ENCODE peak calls at places on chromosomes 16 and 17, in ten cellular contexts. Q is heart right ventricle, H is pancreas, F is WERI-Rb-1, G is tibial artery, M is neural progenitor cell, X is lung, P is astrocyte of the spinal cord, B is fibroblast of pulmonary artery, C is hepatocyte. Y is an unnamed sample.

GRCh38 chr16:87436225-87437172 is 44.4 kb downstream of the MAP1LC3B start:
- DNase-seq in B (peak), F (no peak), G (no peak), P (peak), X (no peak), H (no peak), C (no peak), Q (no peak), M (no peak), Y (peak)

GRCh38 chr16:27431773-27432599 is 30.0 kb downstream of the IL21R start:
- DNase-seq in F (no peak), P (no peak), H (no peak), B (no peak), G (peak), C (no peak), M (no peak), X (peak), Q (no peak), Y (peak)

GRCh38 chr17:3750926-3751325 is 27.2 kb downstream of the HASPIN start:
- DNase-seq in B (no peak), G (no peak), H (no peak), C (no peak), X (no peak), M (no peak), Q (no peak), F (no peak), P (no peak), Y (no peak)

GRCh38 chr16:89958068-89958467 is 9.5 kb downstream of the DEF8 start:
- DNase-seq in B (peak), H (no peak), C (no peak), P (peak), F (peak), G (no peak), M (peak), Q (peak), X (peak), Y (peak)

GRCh38 chr17:28225872-28226271 is 93.1 kb upstream of the TMEM97 start:
- DNase-seq in M (no peak), Q (no peak), B (no peak), H (no peak), P (no peak), X (no peak), G (peak), C (no peak), F (no peak), Y (no peak)

GRCh38 chr17:61183793-61184192 is 215.8 kb upstream of the TBX2 start:
- DNase-seq in H (no peak), X (no peak), G (no peak), B (no peak), P (no peak), M (no peak), Q (no peak), C (no peak), F (no peak), Y (no peak)

GRCh38 chr16:1057252-1057932 is 15.2 kb upstream of the SSTR5 start:
- DNase-seq in X (no peak), M (peak), F (peak), B (peak), C (peak), H (peak), Q (peak), P (no peak), G (no peak), Y (peak)

GRCh38 chr16:81366316-81366932 is 51.7 kb downstream of the GAN start:
- DNase-seq in H (no peak), Q (no peak), M (peak), B (peak), X (no peak), P (peak), F (no peak), C (peak), G (no peak), Y (peak)

GRCh38 chr16:84088695-84089395 is 27.9 kb downstream of the MBTPS1 start:
- DNase-seq in H (no peak), F (peak), G (no peak), M (no peak), Q (peak), P (no peak), B (no peak), X (no peak), C (no peak), Y (no peak)

GRCh38 chr16:28880589-28880915 is 2.3 kb downstream of the ATP2A1 start:
- DNase-seq in M (no peak), C (no peak), B (no peak), P (no peak), X (no peak), H (no peak), G (no peak), Q (no peak), F (no peak), Y (no peak)

GRCh38 chr17:56499799-56500388 is 93.6 kb upstream of the NOG start:
- DNase-seq in C (peak), M (peak), Q (no peak), G (no peak), B (peak), F (peak), X (no peak), P (peak), H (no peak), Y (peak)

GRCh38 chr17:83081561-83082201 is 2.3 kb downstream of the METRNL start:
- DNase-seq in G (peak), Q (no peak), H (no peak), C (peak), X (no peak), B (no peak), F (no peak), P (peak), M (no peak), Y (no peak)

GRCh38 chr17:39152134-39152884 is 872 bp upstream of the PLXDC1 start:
- DNase-seq in X (no peak), P (no peak), Q (peak), M (peak), G (no peak), C (peak), F (peak), B (no peak), H (no peak), Y (no peak)

GRCh38 chr17:61474235-61474927 is 22.2 kb downstream of the TBX4 start:
- DNase-seq in F (no peak), Q (no peak), M (no peak), B (no peak), H (no peak), G (peak), P (no peak), X (no peak), C (no peak), Y (no peak)

DNA sequence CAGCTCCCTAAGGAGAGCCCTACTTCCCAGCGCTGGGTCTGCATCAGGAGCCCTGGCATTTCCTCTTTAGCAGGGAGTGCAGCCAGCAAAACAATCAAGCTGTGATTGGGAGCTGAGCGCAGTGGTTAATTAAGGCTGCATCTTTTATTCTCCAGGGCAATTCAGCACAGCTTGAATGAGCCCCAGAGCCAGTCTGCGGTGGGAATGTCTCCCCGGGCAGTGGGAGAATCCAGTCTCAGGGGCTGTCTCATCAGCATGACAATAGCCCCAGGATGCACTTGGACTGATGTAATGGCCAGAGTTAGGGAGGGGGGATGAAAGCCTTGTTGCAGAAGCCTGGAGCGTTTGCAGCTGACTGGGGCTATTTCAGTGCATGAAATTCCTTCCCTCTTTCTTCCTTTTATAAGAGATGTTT is 292.6 kb upstream of the SOX9 start:
- DNase-seq in Q (no peak), F (no peak), B (no peak), P (peak), C (no peak), M (peak), G (no peak), H (no peak), X (no peak), Y (peak)
- H3K4me3 ChIP-seq in Q (no peak), F (no peak), B (no peak), P (no peak), C (no peak), M (peak), G (no peak), H (no peak), X (no peak), Y (no peak)

GRCh38 chr17:31140127-31140526 is 45.4 kb downstream of the NF1 start:
- DNase-seq in M (no peak), G (no peak), H (no peak), F (no peak), C (no peak), Q (no peak), X (no peak), B (no peak), P (no peak), Y (no peak)
- TF ChIP-seq CTCF in M (no peak), G (no peak), H (no peak), F (no peak), C (no peak), Q (no peak), X (no peak), B (no peak), P (no peak), Y (no peak)

GRCh38 chr16:73056383-73056782 is 8.5 kb upstream of the ZFHX3 start:
- DNase-seq in H (no peak), M (no peak), F (no peak), B (no peak), X (no peak), G (no peak), P (no peak), Q (no peak), C (peak), Y (no peak)
- H3K4me3 ChIP-seq in H (peak), M (peak), F (peak), B (peak), X (no peak), G (peak), P (peak), Q (peak), C (peak), Y (peak)

GRCh38 chr17:43170766-43171681 is at the start of gene NBR1:
- DNase-seq in P (peak), F (peak), X (peak), H (peak), C (peak), Q (peak), B (peak), M (peak), G (peak), Y (peak)
- TF ChIP-seq CTCF in P (peak), F (peak), X (no peak), H (no peak), C (peak), Q (peak), B (peak), M (peak), G (no peak), Y (peak)

DNA sequence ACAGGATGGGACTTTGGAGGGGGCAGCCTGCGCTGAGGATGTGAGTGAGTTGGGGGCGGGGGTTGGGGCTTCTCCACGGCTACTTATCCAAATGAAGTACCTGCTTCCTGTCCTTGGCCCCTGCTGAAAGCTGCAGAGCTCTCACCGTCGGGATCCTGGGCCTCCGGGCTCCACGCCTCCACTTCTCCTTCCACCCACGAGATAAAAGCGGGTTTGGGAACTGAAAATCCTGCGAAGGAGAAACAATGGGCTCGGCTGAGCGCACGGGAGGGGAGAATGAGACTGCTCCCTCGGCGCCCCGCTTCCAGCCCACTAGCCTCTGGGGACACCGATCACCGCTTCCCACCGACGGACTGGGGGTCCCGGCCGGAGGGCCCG is 486 bp downstream of the ZNF785 start:
- DNase-seq in G (no peak), X (no peak), H (no peak), B (peak), P (no peak), F (peak), M (peak), Q (no peak), C (peak), Y (peak)
- H3K4me3 ChIP-seq in G (peak), X (peak), H (peak), B (peak), P (peak), F (peak), M (peak), Q (peak), C (peak), Y (peak)

GRCh38 chr16:12350945-12351344 is 374.4 kb downstream of the SNX29 start:
- DNase-seq in F (peak), Q (no peak), B (no peak), G (peak), M (peak), P (no peak), H (no peak), X (no peak), C (no peak), Y (no peak)
- TF ChIP-seq CTCF in F (peak), Q (no peak), B (no peak), G (no peak), M (peak), P (no peak), H (no peak), X (no peak), C (no peak), Y (no peak)

GRCh38 chr17:48592097-48592496 is 1.5 kb downstream of the HOXB5 start:
- DNase-seq in P (no peak), G (no peak), F (no peak), Q (no peak), B (no peak), X (no peak), M (no peak), C (no peak), H (no peak), Y (no peak)

GRCh38 chr17:48592592-48592991 is 987 bp downstream of the HOXB5 start:
- DNase-seq in X (no peak), B (no peak), F (no peak), M (no peak), Q (no peak), C (no peak), G (no peak), P (no peak), H (no peak), Y (no peak)

GRCh38 chr17:48590603-48591161 is 641 bp upstream of the HOXB3 start:
- DNase-seq in B (no peak), C (no peak), X (no peak), M (no peak), F (no peak), Q (no peak), P (no peak), H (no peak), G (no peak), Y (no peak)

GRCh38 chr17:48589831-48590602 is at the start of gene HOXB3:
- DNase-seq in G (no peak), B (no peak), X (no peak), F (no peak), Q (no peak), M (no peak), P (peak), C (no peak), H (no peak), Y (no peak)

DNA sequence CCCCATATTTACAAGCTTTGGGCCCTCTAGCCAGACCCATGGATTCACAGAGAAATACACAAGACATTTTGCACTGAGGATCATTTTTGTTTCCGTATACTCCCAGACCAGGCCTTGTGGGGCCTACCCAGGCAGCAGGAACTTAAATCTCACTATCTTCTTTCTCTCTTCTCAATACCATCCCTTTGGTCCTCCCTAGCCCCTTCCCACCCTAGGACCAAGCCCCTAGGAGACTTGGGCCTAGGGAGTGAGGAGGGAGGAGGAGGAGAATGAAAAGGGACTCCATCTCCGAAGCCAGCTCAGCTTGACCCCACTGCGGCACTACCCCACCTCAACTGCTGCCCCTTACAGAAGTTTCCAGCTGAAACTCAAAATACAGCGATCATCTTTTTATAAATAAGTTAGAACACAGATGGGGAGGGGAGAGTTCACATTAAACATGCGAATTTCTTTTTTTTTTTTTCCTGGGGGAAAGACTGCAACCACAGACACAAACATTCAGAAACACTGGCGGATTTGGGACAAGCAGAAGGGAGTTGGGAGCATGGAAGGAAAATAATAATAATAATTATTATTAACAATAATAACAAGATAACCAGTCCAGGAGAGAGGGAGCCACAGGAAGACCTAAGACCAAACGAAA is 1.5 kb upstream of the HOXB3 start:
- DNase-seq in M (no peak), X (no peak), G (no peak), Q (no peak), H (no peak), C (no peak), F (no peak), P (no peak), B (no peak), Y (no peak)
- H3K4me3 ChIP-seq in M (no peak), X (no peak), G (no peak), Q (no peak), H (no peak), C (no peak), F (no peak), P (peak), B (peak), Y (no peak)

Y was measured in choroid plexus epithelial cell.